ENCODE peak calls at places on chromosomes 1 and 21, in ten cellular contexts. T is sigmoid colon, U is adrenal gland, X is esophagus squamous epithelium, D is breast epithelium, V is ovary, C is prostate gland, R is body of pancreas, Y is transverse colon, K is stomach. P is an unnamed sample.
A peak's percentile ranks its signal among the peaks of the same experiment; 100 is the strongest.

GRCh38 chr1:41918450-41919043 is at the start of gene HIVEP3:
- DNase-seq in U (no peak), R (peak; percentile 32), Y (no peak), C (no peak), K (no peak), D (no peak), X (no peak), T (no peak), V (no peak), P (no peak)

GRCh38 chr1:66920543-66920942 is 4.1 kb downstream of the DNAI4 start:
- DNase-seq in X (no peak), R (no peak), D (no peak), C (no peak), U (no peak), T (no peak), K (no peak), V (no peak), Y (no peak), P (no peak)

GRCh38 chr1:1274299-1274930 is 761 bp upstream of the UBE2J2 start:
- DNase-seq in C (no peak), T (no peak), X (no peak), K (no peak), Y (no peak), V (peak; percentile 44), R (no peak), U (no peak), D (no peak), P (no peak)

GRCh38 chr1:197029749-197030148 is 37.3 kb downstream of the F13B start:
- DNase-seq in C (no peak), K (no peak), Y (no peak), R (no peak), X (no peak), D (no peak), T (no peak), V (no peak), U (no peak), P (no peak)

GRCh38 chr1:93448292-93448982 is 519 bp downstream of the FNBP1L start:
- DNase-seq in D (peak; percentile 35), Y (peak; percentile 68), C (peak; percentile 45), K (peak; percentile 56), T (peak; percentile 80), X (no peak), V (peak; percentile 77), U (peak; percentile 70), R (peak; percentile 49), P (peak; percentile 43)

GRCh38 chr1:28136636-28137613 is 39.6 kb downstream of the PTAFR start:
- DNase-seq in X (no peak), Y (no peak), T (no peak), D (no peak), C (no peak), V (no peak), U (no peak), K (no peak), R (no peak), P (no peak)

GRCh38 chr1:206967096-206967851 is 3.0 kb downstream of the FCAMR start:
- DNase-seq in K (no peak), Y (no peak), C (no peak), T (no peak), X (no peak), R (peak; percentile 32), U (peak; percentile 45), D (no peak), V (no peak), P (no peak)

GRCh38 chr1:56557746-56558145 is 21.6 kb downstream of the PLPP3 start:
- DNase-seq in V (no peak), D (no peak), K (no peak), C (no peak), T (no peak), U (no peak), R (no peak), Y (no peak), X (no peak), P (no peak)

GRCh38 chr21:39867198-39867650 is at the start of gene PCP4:
- DNase-seq in R (peak; percentile 66), U (peak; percentile 90), X (no peak), D (peak; percentile 53), K (peak; percentile 48), C (peak; percentile 58), Y (peak; percentile 45), T (peak; percentile 83), V (peak; percentile 51), P (peak; percentile 61)

GRCh38 chr21:24895885-24896734 is 711.2 kb downstream of the MRPL39 start:
- DNase-seq in Y (peak; percentile 19), U (peak; percentile 61), T (no peak), R (peak; percentile 5), V (no peak), K (peak; percentile 26), D (no peak), C (peak; percentile 18), X (no peak), P (peak; percentile 17)

GRCh38 chr1:62621907-62622306 is 24.6 kb downstream of the ANGPTL3 start:
- DNase-seq in D (no peak), V (no peak), R (peak; percentile 14), C (no peak), K (no peak), U (peak; percentile 63), Y (no peak), X (no peak), T (no peak), P (no peak)

GRCh38 chr1:117181630-117182041 is 29.1 kb downstream of the VTCN1 start:
- DNase-seq in U (no peak), C (no peak), R (no peak), D (no peak), X (no peak), K (no peak), Y (no peak), T (no peak), V (no peak), P (no peak)

GRCh38 chr21:37365657-37366487 is 701 bp upstream of the DYRK1A start:
- DNase-seq in V (peak; percentile 84), T (peak; percentile 82), C (peak; percentile 54), Y (peak; percentile 76), D (peak; percentile 69), X (no peak), U (peak; percentile 82), K (peak; percentile 77), R (peak; percentile 74), P (peak; percentile 83)

DNA sequence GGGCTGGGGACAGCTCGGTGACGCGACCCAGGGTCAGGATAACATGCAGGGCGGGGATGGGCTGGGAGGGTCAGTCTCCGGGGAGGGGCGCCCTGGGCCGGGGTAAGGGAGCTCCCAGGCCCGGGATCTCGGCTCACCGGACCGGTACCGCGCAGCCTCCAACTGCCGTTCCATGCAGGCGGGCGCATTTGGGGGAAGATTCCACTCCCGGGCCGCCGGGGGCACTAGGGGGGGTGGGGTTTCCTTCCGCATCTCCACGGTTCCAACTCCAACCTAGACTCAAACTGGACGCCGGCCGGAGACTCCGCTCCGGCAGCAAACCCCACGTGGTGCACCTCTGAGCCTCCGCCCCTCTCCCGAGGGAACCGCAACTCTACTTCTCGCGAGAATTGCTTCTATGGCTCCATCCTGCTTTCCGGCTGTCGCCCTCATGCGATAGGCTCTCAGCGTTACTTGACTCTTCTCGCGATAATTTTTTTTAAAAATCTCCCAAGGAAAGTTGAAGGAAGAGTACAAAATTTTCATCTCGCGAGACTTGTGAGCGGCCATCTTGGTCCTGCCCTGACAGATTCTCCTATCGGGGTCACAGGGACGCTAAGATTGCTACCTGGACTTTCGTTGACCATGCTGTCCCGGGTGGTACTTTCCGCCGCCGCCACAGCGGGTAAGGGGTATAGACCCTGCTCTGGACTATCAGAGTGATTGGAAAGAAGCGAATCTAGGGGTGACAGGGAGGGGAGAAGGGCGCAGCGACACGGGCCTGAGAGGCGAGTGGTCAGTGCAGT is at the start of the genes ATP5PB and WDR77:
- DNase-seq in D (peak; percentile 96), T (peak; percentile 98), C (peak; percentile 97), U (peak; percentile 98), V (peak; percentile 94), X (peak; percentile 83), Y (peak; percentile 95), R (peak; percentile 98), K (peak; percentile 94), P (peak; percentile 91)
- TF ChIP-seq POLR2A in D (no peak), T (peak; percentile 23), C (peak; percentile 12), U (no peak), V (peak; percentile 30), X (no peak), Y (peak; percentile 62), R (peak; percentile 63), K (no peak), P (peak; percentile 35)

GRCh38 chr1:214474467-214474866 is 76.9 kb downstream of the PTPN14 start:
- DNase-seq in U (no peak), T (no peak), D (no peak), K (no peak), C (no peak), R (no peak), Y (no peak), V (no peak), X (no peak), P (no peak)
- H3K4me1 ChIP-seq in U (no peaks in the 10 kb centered on the region), T (peaks cover 39% of the 10 kb centered on the region), D (peaks cover 15% of the 10 kb centered on the region), K (peaks cover 53% of the 10 kb centered on the region), C (no peaks in the 10 kb centered on the region), R (peaks cover 10% of the 10 kb centered on the region), Y (peaks cover 3% of the 10 kb centered on the region), V (peaks cover 13% of the 10 kb centered on the region), X (peaks cover 7% of the 10 kb centered on the region), P (no peaks in the 10 kb centered on the region)

DNA sequence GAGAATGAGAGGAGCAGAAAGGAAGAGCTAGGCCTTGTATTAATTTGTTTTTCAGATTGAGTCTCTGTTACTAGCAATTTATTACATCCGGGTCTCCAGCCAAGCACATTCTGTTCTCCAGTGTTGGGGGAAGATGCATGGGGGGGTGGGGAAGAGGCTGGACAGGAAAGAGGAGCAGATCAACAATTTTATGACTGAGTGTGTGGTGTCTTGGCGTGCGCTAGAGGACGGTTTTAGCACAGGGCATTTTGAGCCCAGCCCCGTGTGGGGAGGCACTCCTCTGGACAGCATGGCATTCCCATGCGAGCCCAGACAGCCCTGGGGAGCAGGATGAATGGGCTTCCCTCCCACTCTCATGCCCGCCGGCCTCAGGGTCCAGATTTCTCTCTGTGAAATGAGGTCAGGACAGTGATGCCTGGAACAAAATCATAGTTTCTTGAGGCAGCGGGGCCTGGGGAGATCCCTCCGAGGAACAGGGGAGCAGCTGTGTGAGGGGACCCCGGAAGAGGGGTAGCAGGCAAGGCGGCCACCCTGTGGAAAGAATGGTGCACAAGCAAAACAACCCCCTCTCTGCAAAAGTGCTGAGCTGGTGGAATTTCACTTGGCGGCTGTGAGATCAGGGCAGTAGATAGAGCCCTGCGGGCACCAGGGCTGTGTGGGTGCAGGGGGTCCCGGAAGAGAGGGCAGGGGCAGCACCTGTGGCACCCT is 16.3 kb downstream of the SOX13 start:
- DNase-seq in V (peak; percentile 76), D (peak; percentile 89), R (peak; percentile 47), C (peak; percentile 96), U (peak; percentile 83), X (no peak), Y (peak; percentile 68), T (peak; percentile 97), K (no peak), P (no peak)
- TF ChIP-seq POLR2A in V (no peak), D (no peak), R (no peak), C (no peak), U (no peak), X (no peak), Y (no peak), T (no peak), K (no peak), P (no peak)

DNA sequence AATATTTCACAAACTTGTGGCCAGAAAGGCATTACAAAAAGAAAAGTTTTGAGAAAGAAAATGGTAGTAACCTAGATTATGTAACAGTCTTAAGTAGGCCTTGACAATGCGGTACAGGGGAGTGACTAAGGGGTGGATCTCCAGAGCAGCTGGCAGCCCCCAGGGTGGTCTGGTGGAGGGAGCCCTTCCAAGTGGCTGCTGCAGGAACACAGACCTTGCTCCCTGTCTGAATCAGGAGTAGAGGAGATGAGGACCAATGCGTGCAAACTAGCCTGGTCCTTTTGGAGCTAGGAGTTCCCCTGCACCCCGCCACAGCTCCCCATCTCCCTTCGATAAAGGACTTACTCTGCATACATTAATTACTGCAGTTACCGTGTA is 189.0 kb downstream of the NFIA start:
- DNase-seq in R (no peak), T (no peak), C (no peak), V (no peak), X (no peak), Y (no peak), D (no peak), K (no peak), U (no peak), P (no peak)
- H3K4me1 ChIP-seq in R (no peaks in the 10 kb centered on the region), T (peaks cover 50% of the 10 kb centered on the region), C (no peaks in the 10 kb centered on the region), V (peaks cover 7% of the 10 kb centered on the region), X (peaks cover 4% of the 10 kb centered on the region), Y (peaks cover 16% of the 10 kb centered on the region), D (no peaks in the 10 kb centered on the region), K (peaks cover 55% of the 10 kb centered on the region), U (no peaks in the 10 kb centered on the region), P (no peaks in the 10 kb centered on the region)

P was measured in Peyer's patch.